ENCODE peak calls at places on chromosome 9, in eight cellular contexts. N is right atrium auricular region, Y is SJSA1, O is A549, A is fibroblast of the aortic adventitia, E is mammary epithelial cell, X is cardiac fibroblast, I is esophagus muscularis mucosa. T is an unnamed sample.
A peak's percentile ranks its signal among the peaks of the same experiment; 100 is the strongest.

GRCh38 chr9:85600675-85601263 is 141.0 kb downstream of the AGTPBP1 start:
- DNase-seq in N (no peak), Y (no peak), O (no peak), A (no peak), E (no peak), X (no peak), I (no peak), T (peak; percentile 72)

GRCh38 chr9:79256691-79257213 is 315.0 kb upstream of the TLE4 start:
- DNase-seq in N (no peak), Y (no peak), O (no peak), A (peak; percentile 23), E (peak; percentile 9), X (peak; percentile 11), I (peak; percentile 77), T (no peak)

GRCh38 chr9:26656003-26656940 is 236.3 kb downstream of the CAAP1 start:
- DNase-seq in N (no peak), Y (no peak), O (peak; percentile 36), A (peak; percentile 7), E (no peak), X (peak; percentile 14), I (no peak), T (peak; percentile 78)

GRCh38 chr9:133769511-133770075 is 31.4 kb upstream of the SARDH start:
- DNase-seq in N (no peak), Y (peak; percentile 29), O (no peak), A (no peak), E (no peak), X (no peak), I (no peak), T (peak; percentile 43)

GRCh38 chr9:70773579-70773978 is 347.8 kb downstream of the TRPM3 start:
- DNase-seq in N (no peak), Y (no peak), O (no peak), A (no peak), E (no peak), X (no peak), I (no peak), T (no peak)

GRCh38 chr9:121942866-121943265 is 150.2 kb downstream of the TTLL11 start:
- DNase-seq in N (no peak), Y (no peak), O (no peak), A (no peak), E (no peak), X (no peak), I (no peak), T (no peak)

GRCh38 chr9:98598861-98599260 is 109.9 kb downstream of the GABBR2 start:
- DNase-seq in N (no peak), Y (no peak), O (no peak), A (no peak), E (no peak), X (no peak), I (no peak), T (no peak)

GRCh38 chr9:37994639-37995347 is 74.2 kb downstream of the SHB start:
- DNase-seq in N (peak; percentile 89), Y (peak; percentile 69), O (no peak), A (no peak), E (no peak), X (peak; percentile 77), I (peak; percentile 94), T (no peak)

GRCh38 chr9:99021512-99021911 is 77.8 kb downstream of the COL15A1 start:
- DNase-seq in N (peak; percentile 43), Y (no peak), O (no peak), A (no peak), E (no peak), X (no peak), I (no peak), T (no peak)

GRCh38 chr9:98995971-98996504 is 52.3 kb downstream of the COL15A1 start:
- DNase-seq in N (no peak), Y (no peak), O (no peak), A (no peak), E (no peak), X (no peak), I (no peak), T (no peak)

GRCh38 chr9:77647267-77647658 is 859 bp downstream of the GNA14 start:
- DNase-seq in N (no peak), Y (no peak), O (no peak), A (no peak), E (no peak), X (peak; percentile 9), I (no peak), T (no peak)

GRCh38 chr9:136529516-136530471 is 16.1 kb downstream of the NOTCH1 start:
- DNase-seq in N (no peak), Y (no peak), O (no peak), A (no peak), E (no peak), X (no peak), I (no peak), T (no peak)
- H3K4me3 ChIP-seq in N (no peak overlapping the region), Y (no peak overlapping the region), O (no peak overlapping the region), A (no peak overlapping the region), E (no peak overlapping the region), X (no peak overlapping the region), I (no peak overlapping the region), T (no peak overlapping the region)

GRCh38 chr9:126862461-126862830 is 2.0 kb downstream of the ZBTB34 start:
- DNase-seq in N (no peak), Y (no peak), O (no peak), A (no peak), E (no peak), X (no peak), I (no peak), T (no peak)
- H3K4me3 ChIP-seq in N (no peak overlapping the region), Y (no peak overlapping the region), O (peak overlapping the region; percentile 75), A (peak overlapping the region; percentile 90), E (peak overlapping the region; percentile 71), X (no peak overlapping the region), I (peak overlapping the region; percentile 99), T (peak overlapping the region; percentile 93)

GRCh38 chr9:127796899-127797370 is 5.7 kb upstream of the FPGS start:
- DNase-seq in N (no peak), Y (no peak), O (no peak), A (no peak), E (no peak), X (no peak), I (no peak), T (no peak)
- H3K4me3 ChIP-seq in N (no peak overlapping the region), Y (no peak overlapping the region), O (no peak overlapping the region), A (no peak overlapping the region), E (no peak overlapping the region), X (no peak overlapping the region), I (no peak overlapping the region), T (no peak overlapping the region)

DNA sequence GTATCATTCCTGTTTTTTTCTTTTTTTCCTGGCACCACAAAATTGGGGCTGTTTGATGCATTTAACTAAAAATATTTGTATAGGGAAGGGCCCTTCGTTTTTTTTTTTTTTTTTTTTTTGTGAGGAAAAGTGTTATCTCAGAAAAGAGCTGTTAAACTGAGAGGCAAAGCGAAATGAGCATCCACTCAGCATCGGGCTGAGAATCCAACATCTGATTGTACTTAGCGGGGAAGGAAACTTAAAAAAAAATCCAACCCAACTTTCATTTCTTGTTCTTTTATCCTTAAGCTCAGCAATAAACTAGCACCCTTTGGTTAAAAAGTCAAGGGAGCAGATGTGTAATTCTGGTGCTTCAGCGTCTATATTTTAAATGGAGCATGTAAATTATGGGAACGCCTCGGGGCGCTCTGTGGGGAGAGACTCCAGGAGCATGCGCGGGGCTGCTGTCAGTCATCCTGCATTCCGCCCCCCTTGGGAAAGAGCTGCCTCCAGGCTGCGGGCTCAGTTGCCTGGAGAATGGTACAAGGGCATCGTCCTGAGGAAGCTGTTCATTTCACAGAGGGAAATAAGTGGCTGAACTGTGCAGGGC is 33.3 kb downstream of the DMRT2 start:
- DNase-seq in N (no peak), Y (no peak), O (peak; percentile 15), A (no peak), E (no peak), X (no peak), I (no peak), T (peak; percentile 32)
- H3K4me3 ChIP-seq in N (no peak overlapping the region), Y (no peak overlapping the region), O (peak overlapping the region; percentile 21), A (no peak overlapping the region), E (no peak overlapping the region), X (no peak overlapping the region), I (peak overlapping the region; percentile 30), T (peak overlapping the region; percentile 6)

GRCh38 chr9:131543141-131543540 is 2.2 kb upstream of the PRRT1B start:
- DNase-seq in N (no peak), Y (no peak), O (no peak), A (no peak), E (no peak), X (no peak), I (no peak), T (no peak)

GRCh38 chr9:131545786-131546335 is 538 bp downstream of the PRRT1B start:
- DNase-seq in N (no peak), Y (no peak), O (peak; percentile 46), A (no peak), E (no peak), X (no peak), I (no peak), T (no peak)

GRCh38 chr9:131552030-131552429 is 6.7 kb downstream of the PRRT1B start:
- DNase-seq in N (no peak), Y (no peak), O (no peak), A (no peak), E (no peak), X (no peak), I (no peak), T (no peak)

GRCh38 chr9:131545003-131545785 is at the start of gene PRRT1B:
- DNase-seq in N (no peak), Y (no peak), O (peak; percentile 94), A (no peak), E (no peak), X (no peak), I (no peak), T (no peak)

DNA sequence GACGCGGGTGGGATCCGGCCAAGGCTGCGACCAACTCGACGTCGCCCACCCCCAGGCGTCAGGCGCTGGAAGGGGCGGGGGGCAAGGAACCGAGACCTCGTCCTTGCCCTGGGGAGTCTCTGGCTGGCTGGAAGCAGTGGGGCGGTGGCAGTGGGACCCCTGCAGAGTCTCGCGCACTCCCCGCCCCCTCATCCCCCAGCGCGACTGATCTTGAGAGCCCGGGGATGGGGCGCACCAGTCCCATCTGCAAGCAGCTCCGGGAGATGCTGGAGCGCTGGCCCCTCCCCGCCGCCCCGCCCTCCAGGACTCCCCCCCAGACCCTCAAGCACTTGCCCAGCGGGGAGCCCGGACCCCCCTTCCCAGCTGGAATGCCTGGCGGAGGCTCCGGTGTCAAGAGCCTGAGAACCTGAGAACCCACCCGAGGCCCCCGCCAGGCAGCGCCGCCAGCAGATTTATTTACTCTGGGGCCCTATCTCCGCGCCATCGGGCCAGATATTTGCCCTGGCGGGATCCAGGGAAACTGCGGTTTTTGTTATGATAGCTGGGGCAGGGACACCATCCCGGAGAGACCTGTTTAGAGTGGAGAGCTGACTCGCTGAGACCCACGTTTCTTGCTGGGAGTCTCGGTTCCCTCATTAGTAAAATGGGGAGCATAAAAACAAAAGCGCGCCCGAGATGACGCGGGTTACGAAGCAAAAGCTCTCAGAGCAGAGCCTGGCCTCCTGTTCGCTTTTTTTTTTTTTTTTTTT is 1.2 kb downstream of the PRRT1B start:
- DNase-seq in N (no peak), Y (no peak), O (peak; percentile 92), A (no peak), E (no peak), X (no peak), I (no peak), T (peak; percentile 65)
- H3K4me3 ChIP-seq in N (no peak overlapping the region), Y (no peak overlapping the region), O (peak overlapping the region; percentile 48), A (peak overlapping the region; percentile 42), E (peak overlapping the region; percentile 20), X (peak overlapping the region; percentile 19), I (peak overlapping the region; percentile 37), T (peak overlapping the region; percentile 40)

T was measured in endodermal cell.